ENCODE peak calls at places on chromosomes 1 and 21, in seven cellular contexts. A is mucosa of descending colon; F is Right ventricle myocardium superior; P is RWPE2; Q is activated CD8-positive, alpha-beta T cell treated with anti-CD3 and anti-CD28 coated beads, Interleukin-2, amount 10 ng/mL, durations not matched to agents 7 days and 5 days; Z is PC-3; U is activated CD8-positive, alpha-beta memory T cell treated with anti-CD3 and anti-CD28 coated beads, Interleukin-2, amount 10 ng/mL, durations not matched to agents 7 days and 5 days. N is an unnamed sample.

GRCh38 chr1:14809186-14809981 is 210.9 kb downstream of the KAZN start:
- ATAC-seq in A (no peak), P (no peak), Q (no peak), F (no peak), U (no peak), Z (no peak), N (no peak)

GRCh38 chr1:75125161-75125681 is 9.0 kb upstream of the LHX8 start:
- ATAC-seq in F (no peak), U (no peak), A (no peak), Q (no peak), P (no peak), Z (no peak), N (no peak)

GRCh38 chr1:7518411-7518810 is 252.7 kb upstream of the VAMP3 start:
- ATAC-seq in Q (no peak), F (no peak), A (no peak), P (no peak), Z (no peak), U (no peak), N (no peak)

GRCh38 chr1:223853748-223854147 is 8.0 kb upstream of the TP53BP2 start:
- ATAC-seq in A (no peak), Q (no peak), P (no peak), Z (no peak), F (no peak), U (no peak), N (no peak)

GRCh38 chr1:196317535-196318522 is 290.4 kb downstream of the KCNT2 start:
- ATAC-seq in A (no peak), P (peak), F (no peak), U (no peak), Q (no peak), Z (no peak), N (no peak)

GRCh38 chr1:66737836-66738235 is 14.4 kb upstream of the DYNLT5 start:
- ATAC-seq in Q (no peak), A (no peak), F (no peak), P (no peak), U (no peak), Z (no peak), N (no peak)

GRCh38 chr1:6350416-6351088 is 43.0 kb downstream of the ACOT7 start:
- ATAC-seq in Z (no peak), F (peak), A (no peak), U (no peak), P (peak), Q (no peak), N (no peak)

GRCh38 chr1:81377406-81377805 is 423.3 kb upstream of the ADGRL2 start:
- ATAC-seq in F (no peak), A (peak), P (no peak), U (no peak), Z (no peak), Q (no peak), N (no peak)

GRCh38 chr1:41509270-41509671 is 24.8 kb upstream of the EDN2 start:
- ATAC-seq in U (no peak), A (no peak), F (no peak), Z (no peak), Q (no peak), P (no peak), N (no peak)

GRCh38 chr21:37195649-37196048 is 71.5 kb downstream of the VPS26C start:
- ATAC-seq in F (peak), U (no peak), A (no peak), Q (no peak), Z (no peak), P (no peak), N (no peak)

GRCh38 chr1:107689157-107689556 is 275.8 kb downstream of the VAV3 start:
- ATAC-seq in Z (peak), U (no peak), Q (no peak), A (peak), F (no peak), P (peak), N (no peak)

GRCh38 chr1:221268295-221268694 is 389.1 kb downstream of the HLX start:
- ATAC-seq in P (peak), A (no peak), Q (no peak), Z (peak), F (no peak), U (no peak), N (peak)

GRCh38 chr21:31187499-31187898 is 149.2 kb upstream of the KRTAP19-8 start:
- ATAC-seq in A (no peak), Q (no peak), Z (no peak), U (no peak), F (no peak), P (no peak), N (no peak)

GRCh38 chr1:60244906-60245305 is 171.3 kb upstream of the C1orf87 start:
- ATAC-seq in A (peak), F (no peak), U (no peak), Q (no peak), Z (no peak), P (no peak), N (no peak)

GRCh38 chr1:239819756-239820155 is 271.9 kb upstream of the FMN2 start:
- ATAC-seq in A (no peak), P (no peak), Z (no peak), Q (no peak), U (no peak), F (no peak), N (no peak)

GRCh38 chr1:42949312-42950145 is 9.1 kb downstream of the SLC2A1 start:
- ATAC-seq in F (no peak), Q (no peak), Z (no peak), P (no peak), A (peak), U (no peak), N (no peak)

GRCh38 chr1:171743014-171743870 is 1.4 kb upstream of the VAMP4 start:
- ATAC-seq in A (peak), Z (peak), F (peak), Q (no peak), P (peak), U (no peak), N (peak)

GRCh38 chr1:246383791-246384190 is 123.3 kb downstream of the SMYD3 start:
- ATAC-seq in F (no peak), A (no peak), Q (no peak), U (no peak), P (no peak), Z (peak), N (peak)

GRCh38 chr1:10788592-10789006 is 7.8 kb downstream of the CASZ1 start:
- ATAC-seq in U (no peak), Q (no peak), Z (peak), P (no peak), F (peak), A (peak), N (no peak)

GRCh38 chr1:20792177-20792576 is 5.1 kb upstream of the HP1BP3 start:
- ATAC-seq in Z (no peak), P (no peak), A (no peak), U (no peak), Q (no peak), F (no peak), N (no peak)

GRCh38 chr1:31625561-31626272 is 8.2 kb downstream of the HCRTR1 start:
- ATAC-seq in A (no peak), F (no peak), U (no peak), P (peak), Q (no peak), Z (peak), N (no peak)

GRCh38 chr1:180927841-180928240 is 15.1 kb downstream of the KIAA1614 start:
- ATAC-seq in F (peak), P (no peak), A (no peak), Q (no peak), Z (no peak), U (no peak), N (no peak)

GRCh38 chr1:112836642-112837041 is 119.4 kb downstream of the SLC16A1 start:
- ATAC-seq in Q (no peak), U (no peak), F (no peak), A (no peak), Z (peak), P (peak), N (peak)

GRCh38 chr1:27331922-27332321 is 9.9 kb upstream of the SYTL1 start:
- ATAC-seq in U (no peak), A (no peak), F (peak), P (no peak), Z (no peak), Q (no peak), N (no peak)

GRCh38 chr1:175218786-175219447 is 26.3 kb upstream of the KIAA0040 start:
- ATAC-seq in A (peak), Z (peak), P (peak), F (no peak), Q (no peak), U (no peak), N (no peak)

GRCh38 chr1:171350579-171350978 is 36.6 kb downstream of the FMO4 start:
- ATAC-seq in Z (no peak), F (no peak), A (no peak), P (no peak), U (no peak), Q (no peak), N (no peak)

GRCh38 chr1:110190282-110190929 is 19.7 kb upstream of the KCNC4 start:
- ATAC-seq in A (no peak), P (no peak), U (no peak), Q (no peak), Z (no peak), F (peak), N (peak)

GRCh38 chr1:84089470-84090261 is 54.4 kb upstream of the PRKACB start:
- ATAC-seq in Q (no peak), P (peak), U (peak), F (no peak), A (no peak), Z (peak), N (peak)

GRCh38 chr1:247417786-247418185 is 1.8 kb downstream of the NLRP3 start:
- ATAC-seq in F (peak), U (no peak), Q (no peak), A (no peak), Z (no peak), P (no peak), N (no peak)

GRCh38 chr21:42125571-42126544 is 54.7 kb downstream of the UMODL1 start:
- ATAC-seq in U (peak), P (peak), Q (peak), Z (peak), F (no peak), A (peak), N (no peak)

GRCh38 chr1:21289700-21290545 is at the start of gene ECE1:
- ATAC-seq in P (peak), Q (peak), U (no peak), F (peak), Z (peak), A (peak), N (no peak)

GRCh38 chr1:23867953-23868847 is at the start of gene FUCA1:
- ATAC-seq in P (peak), Q (peak), F (peak), A (peak), Z (peak), U (peak), N (peak)

GRCh38 chr21:35204850-35205564 is 155.9 kb upstream of the RUNX1 start:
- ATAC-seq in Z (no peak), A (peak), F (peak), U (no peak), P (no peak), Q (no peak), N (peak)

GRCh38 chr1:167491586-167492408 is 26.5 kb downstream of the CD247 start:
- ATAC-seq in Z (no peak), Q (peak), A (no peak), F (no peak), U (peak), P (no peak), N (peak)

GRCh38 chr1:99700020-99700419 is 54.1 kb downstream of the PALMD start:
- ATAC-seq in A (no peak), U (no peak), Q (no peak), Z (no peak), P (no peak), F (no peak), N (no peak)

GRCh38 chr1:107936498-107937481 is 28.2 kb downstream of the VAV3 start:
- ATAC-seq in A (peak), P (peak), U (peak), Z (peak), Q (peak), F (peak), N (peak)

GRCh38 chr1:170410391-170411146 is 121.4 kb upstream of the GORAB start:
- ATAC-seq in U (no peak), Q (no peak), P (no peak), F (peak), A (no peak), Z (no peak), N (no peak)

GRCh38 chr1:204723131-204723787 is 37.7 kb upstream of the LRRN2 start:
- ATAC-seq in Q (no peak), Z (no peak), A (peak), P (no peak), U (peak), F (no peak), N (no peak)